ENCODE peak calls at places on chromosomes 2 and 18, in eight cellular contexts. Q is adrenal gland, A is GM12878, H is transverse colon, D is K562, V is esophagus squamous epithelium, I is A549, G is uterus. U is an unnamed sample. For H3K4me1, the result is how much of the 10 kb centered on the place peaks cover.

GRCh38 chr2:20351555-20352229 is 1.0 kb upstream of the PUM2 start:
- DNase-seq in Q (no peak), A (no peak), H (no peak), D (no peak), V (no peak), I (peak), G (no peak), U (no peak)

GRCh38 chr2:96844405-96844808 is 586 bp upstream of the ANKRD23 start:
- DNase-seq in Q (no peak), A (no peak), H (no peak), D (no peak), V (no peak), I (no peak), G (no peak), U (no peak)

GRCh38 chr2:3200420-3200939 is 177.1 kb downstream of the EIPR1 start:
- DNase-seq in Q (no peak), A (no peak), H (no peak), D (no peak), V (no peak), I (no peak), G (no peak), U (no peak)

GRCh38 chr18:59778434-59778833 is 81.2 kb upstream of the CCBE1 start:
- DNase-seq in Q (no peak), A (no peak), H (no peak), D (no peak), V (no peak), I (no peak), G (no peak), U (no peak)

GRCh38 chr2:111653913-111654312 is 230.1 kb downstream of the ANAPC1 start:
- DNase-seq in Q (no peak), A (no peak), H (no peak), D (no peak), V (no peak), I (no peak), G (no peak), U (no peak)

GRCh38 chr18:38606841-38607240 is 1041.2 kb upstream of the CELF4 start:
- DNase-seq in Q (no peak), A (peak), H (no peak), D (no peak), V (no peak), I (no peak), G (no peak), U (no peak)

GRCh38 chr2:199461455-199462166 is 3.9 kb upstream of the SATB2 start:
- DNase-seq in Q (no peak), A (no peak), H (no peak), D (no peak), V (no peak), I (no peak), G (no peak), U (no peak)

GRCh38 chr2:13034861-13035260 is 318.1 kb downstream of the TRIB2 start:
- DNase-seq in Q (no peak), A (no peak), H (no peak), D (no peak), V (no peak), I (no peak), G (no peak), U (no peak)

GRCh38 chr2:72173640-72174321 is 26.1 kb upstream of the CYP26B1 start:
- DNase-seq in Q (no peak), A (no peak), H (no peak), D (no peak), V (no peak), I (no peak), G (no peak), U (no peak)

GRCh38 chr2:152466925-152467676 is 132.1 kb downstream of the FMNL2 start:
- DNase-seq in Q (no peak), A (peak), H (peak), D (no peak), V (no peak), I (no peak), G (no peak), U (peak)

GRCh38 chr2:186477782-186478181 is 8.3 kb upstream of the ZC3H15 start:
- DNase-seq in Q (no peak), A (peak), H (no peak), D (no peak), V (no peak), I (no peak), G (no peak), U (no peak)

GRCh38 chr2:239330836-239331235 is 70.0 kb downstream of the HDAC4 start:
- DNase-seq in Q (no peak), A (no peak), H (no peak), D (no peak), V (no peak), I (no peak), G (no peak), U (no peak)

GRCh38 chr18:74243127-74243526 is 48.6 kb downstream of the CYB5A start:
- DNase-seq in Q (no peak), A (no peak), H (no peak), D (no peak), V (no peak), I (no peak), G (no peak), U (no peak)

GRCh38 chr2:112841399-112842044 is 4.9 kb upstream of the IL1B start:
- DNase-seq in Q (no peak), A (no peak), H (no peak), D (peak), V (no peak), I (no peak), G (no peak), U (no peak)

GRCh38 chr2:213848631-213849030 is 562.2 kb upstream of the VWC2L start:
- DNase-seq in Q (no peak), A (no peak), H (no peak), D (no peak), V (no peak), I (no peak), G (no peak), U (no peak)

GRCh38 chr2:144519934-144520717 is at the start of gene ZEB2:
- DNase-seq in Q (peak), A (no peak), H (peak), D (peak), V (no peak), I (peak), G (peak), U (peak)

GRCh38 chr2:182642328-182642727 is 73.7 kb upstream of the DNAJC10 start:
- DNase-seq in Q (peak), A (peak), H (peak), D (peak), V (no peak), I (peak), G (peak), U (peak)

GRCh38 chr2:150620860-150621259 is 133.4 kb upstream of the RND3 start:
- DNase-seq in Q (peak), A (no peak), H (no peak), D (no peak), V (no peak), I (no peak), G (peak), U (no peak)

GRCh38 chr2:226742346-226742745 is 57.3 kb downstream of the IRS1 start:
- DNase-seq in Q (peak), A (no peak), H (no peak), D (no peak), V (no peak), I (no peak), G (peak), U (no peak)

GRCh38 chr2:132645176-132645575 is 24.8 kb downstream of the LYPD1 start:
- DNase-seq in Q (no peak), A (no peak), H (no peak), D (no peak), V (no peak), I (no peak), G (no peak), U (no peak)

GRCh38 chr2:95530734-95531133 is 46.2 kb upstream of the TRIM43B start:
- DNase-seq in Q (no peak), A (peak), H (no peak), D (no peak), V (no peak), I (no peak), G (no peak), U (no peak)

GRCh38 chr2:173397539-173397938 is 42.9 kb downstream of the CDCA7 start:
- DNase-seq in Q (no peak), A (no peak), H (no peak), D (no peak), V (no peak), I (peak), G (no peak), U (no peak)

GRCh38 chr2:26605195-26605968 is 35.8 kb downstream of the CIB4 start:
- DNase-seq in Q (peak), A (peak), H (no peak), D (peak), V (no peak), I (peak), G (no peak), U (no peak)

GRCh38 chr2:190505696-190506095 is 28.8 kb downstream of the NEMP2 start:
- DNase-seq in Q (no peak), A (no peak), H (no peak), D (no peak), V (no peak), I (peak), G (no peak), U (no peak)

GRCh38 chr2:197134206-197134605 is 176.4 kb downstream of the ANKRD44 start:
- DNase-seq in Q (no peak), A (no peak), H (no peak), D (no peak), V (no peak), I (peak), G (no peak), U (no peak)

GRCh38 chr2:141027221-141027620 is 1103.6 kb downstream of the LRP1B start:
- DNase-seq in Q (no peak), A (no peak), H (no peak), D (no peak), V (no peak), I (no peak), G (no peak), U (no peak)

GRCh38 chr2:28271914-28272240 is 120.8 kb upstream of the FOSL2 start:
- DNase-seq in Q (no peak), A (no peak), H (no peak), D (no peak), V (no peak), I (no peak), G (no peak), U (no peak)

GRCh38 chr18:76275913-76276312 is 219.1 kb downstream of the ZNF516 start:
- DNase-seq in Q (no peak), A (no peak), H (no peak), D (no peak), V (no peak), I (no peak), G (no peak), U (no peak)

GRCh38 chr2:224982910-224983688 is 59.2 kb downstream of the DOCK10 start:
- DNase-seq in Q (no peak), A (peak), H (peak), D (no peak), V (no peak), I (no peak), G (no peak), U (no peak)

GRCh38 chr2:73593676-73594075 is 48.5 kb downstream of the NAT8 start:
- DNase-seq in Q (no peak), A (no peak), H (no peak), D (no peak), V (no peak), I (no peak), G (no peak), U (no peak)

GRCh38 chr2:8632755-8633154 is 49.1 kb upstream of the ID2 start:
- DNase-seq in Q (no peak), A (no peak), H (no peak), D (no peak), V (no peak), I (no peak), G (no peak), U (no peak)
- H3K4me1 ChIP-seq in Q (under half), A (under half), H (under half), D (under half), V (under half), I (half or more), G (under half), U (under half)

DNA sequence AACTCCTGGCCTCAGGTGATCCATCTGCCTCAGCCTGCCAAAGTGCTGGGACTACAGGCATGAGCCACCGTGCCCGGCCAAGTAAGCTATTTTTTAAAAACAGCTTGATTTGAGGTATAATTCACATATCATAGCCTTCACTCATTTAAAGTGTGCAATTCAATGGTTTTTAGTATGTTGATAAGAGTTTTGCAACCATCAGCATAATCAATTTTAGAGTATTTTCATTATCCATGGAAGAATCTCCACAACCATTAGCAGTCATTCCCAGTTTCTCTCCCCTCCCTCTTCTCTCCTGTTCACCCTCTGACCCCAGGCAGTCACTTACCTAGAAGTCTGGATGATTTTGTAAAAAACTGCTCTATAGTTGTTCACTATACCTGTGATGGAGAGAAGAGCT is 4.7 kb upstream of the LYG2 start:
- DNase-seq in Q (no peak), A (no peak), H (no peak), D (no peak), V (no peak), I (no peak), G (no peak), U (no peak)
- H3K27ac ChIP-seq in Q (no peak), A (no peak), H (no peak), D (no peak), V (no peak), I (no peak), G (no peak), U (no peak)

GRCh38 chr2:180125245-180125962 is 118.3 kb upstream of the CWC22 start:
- DNase-seq in Q (peak), A (peak), H (peak), D (no peak), V (no peak), I (peak), G (peak), U (no peak)
- TF ChIP-seq POLR2A in Q (no peak), A (no peak), H (no peak), D (no peak), V (no peak), I (no peak), G (no peak), U (no peak)

GRCh38 chr2:105793230-105793975 is 48.7 kb downstream of the NCK2 start:
- DNase-seq in Q (no peak), A (no peak), H (no peak), D (no peak), V (no peak), I (no peak), G (no peak), U (no peak)

GRCh38 chr2:105790467-105791118 is 45.9 kb downstream of the NCK2 start:
- DNase-seq in Q (no peak), A (no peak), H (peak), D (no peak), V (no peak), I (no peak), G (no peak), U (no peak)

GRCh38 chr2:105792561-105792960 is 47.8 kb downstream of the NCK2 start:
- DNase-seq in Q (no peak), A (no peak), H (no peak), D (no peak), V (no peak), I (no peak), G (no peak), U (no peak)

GRCh38 chr2:105789745-105790466 is 45.2 kb downstream of the NCK2 start:
- DNase-seq in Q (peak), A (peak), H (peak), D (no peak), V (no peak), I (no peak), G (peak), U (peak)

DNA sequence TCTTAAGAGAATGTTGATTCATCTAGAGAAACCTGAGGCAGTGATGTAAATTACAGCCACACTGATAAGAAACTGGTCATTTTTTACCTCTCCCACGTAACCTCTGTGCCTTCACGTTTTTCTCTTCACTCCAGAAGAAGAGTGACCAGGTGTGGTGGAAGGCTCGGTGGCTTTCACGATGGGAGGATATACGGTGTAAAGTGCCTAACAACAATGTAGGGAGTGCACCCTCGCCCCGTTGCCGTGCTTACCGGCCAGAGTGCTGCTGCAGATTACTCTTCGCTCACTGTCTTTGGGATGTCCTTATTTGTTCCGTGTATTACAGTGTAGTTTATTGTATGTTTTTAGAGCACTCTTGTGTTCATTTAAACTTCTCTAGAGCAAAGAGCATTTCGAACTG is 46.5 kb downstream of the NCK2 start:
- DNase-seq in Q (no peak), A (no peak), H (no peak), D (no peak), V (no peak), I (no peak), G (no peak), U (no peak)
- H3K4me1 ChIP-seq in Q (under half), A (under half), H (under half), D (under half), V (under half), I (under half), G (under half), U (under half)

DNA sequence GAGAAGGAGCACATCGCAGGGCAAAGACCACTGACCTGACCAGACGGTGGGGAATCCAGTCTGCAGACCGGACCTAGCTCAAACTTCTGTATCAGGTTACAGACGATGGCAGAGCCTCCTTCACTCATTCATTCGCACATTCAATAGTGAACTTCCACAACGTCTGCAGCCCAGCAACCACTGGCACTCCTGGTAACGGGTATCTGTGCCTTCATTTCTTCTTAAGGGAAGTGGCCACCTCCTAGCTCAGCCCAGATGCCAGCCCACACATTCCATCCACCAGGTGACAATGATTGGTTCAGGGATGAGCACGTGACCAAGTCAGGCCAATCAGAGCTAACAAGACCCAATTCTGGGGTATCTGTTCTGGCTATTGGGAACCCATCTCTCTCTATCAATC is 15.9 kb upstream of the ARMC9 start:
- DNase-seq in Q (peak), A (no peak), H (no peak), D (peak), V (no peak), I (peak), G (no peak), U (no peak)
- H3K27ac ChIP-seq in Q (peak), A (peak), H (peak), D (no peak), V (no peak), I (no peak), G (no peak), U (no peak)

GRCh38 chr2:38740851-38741541 is 10.2 kb downstream of the SRSF7 start:
- DNase-seq in Q (peak), A (no peak), H (no peak), D (no peak), V (no peak), I (peak), G (no peak), U (no peak)
- TF ChIP-seq POLR2A in Q (no peak), A (no peak), H (no peak), D (no peak), V (no peak), I (no peak), G (no peak), U (no peak)

DNA sequence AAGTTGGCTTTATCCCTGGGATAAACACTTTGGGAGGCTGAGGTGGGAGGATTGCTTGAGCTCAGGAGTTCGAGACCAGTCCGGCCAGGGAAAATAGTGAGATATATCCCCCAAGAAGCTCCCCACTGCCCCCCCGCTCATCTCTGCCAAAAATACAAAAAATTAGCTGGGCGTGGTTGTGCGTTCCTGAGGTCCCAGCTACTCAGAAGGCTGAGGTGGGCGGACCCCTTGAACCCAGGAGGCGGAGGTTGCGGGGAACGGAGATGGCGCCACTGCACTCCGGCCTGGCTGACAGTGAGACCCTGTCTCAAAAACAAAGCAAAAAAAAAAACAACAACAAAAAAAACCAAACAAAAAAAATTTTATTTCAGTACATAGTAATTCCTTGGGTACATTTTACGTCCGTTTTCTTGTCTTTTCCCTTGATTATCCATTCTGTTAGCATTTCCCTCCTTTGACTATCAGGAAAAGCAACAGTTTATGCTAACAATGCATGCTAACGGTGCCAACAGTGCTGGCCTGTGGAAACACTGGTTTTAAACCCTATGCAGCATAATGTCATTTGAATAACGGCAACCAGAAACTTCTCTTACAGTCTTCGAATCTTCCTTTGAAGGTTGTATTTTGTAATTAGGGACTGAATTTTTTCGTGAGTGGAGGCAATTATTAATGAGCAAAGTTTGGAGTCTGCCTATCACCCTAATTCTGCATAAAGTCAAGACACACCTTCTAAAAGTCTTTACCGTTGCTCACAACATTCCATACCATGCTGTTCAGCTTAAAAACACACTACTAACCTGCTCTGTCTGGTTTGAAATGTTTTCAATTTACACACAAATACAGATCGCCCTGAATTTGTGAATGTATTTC is 753 bp upstream of the MIB1 start:
- DNase-seq in Q (peak), A (no peak), H (no peak), D (peak), V (no peak), I (no peak), G (peak), U (no peak)
- H3K4me1 ChIP-seq in Q (under half), A (under half), H (under half), D (under half), V (under half), I (under half), G (under half), U (under half)